ENCODE peak calls at places on chromosome 2, in six cellular contexts. R is fibroblast of lung, S is mammary epithelial cell, F is HepG2, U is hepatocyte, T is MM.1S. Q is an unnamed sample. For H3K79me2, the result is how much of the 10 kb centered on the place peaks cover.

GRCh38 chr2:127398239-127398590 is 10.4 kb upstream of the MAP3K2 start:
- DNase-seq in R (peak), T (no peak), F (peak), U (peak), S (peak), Q (peak)

GRCh38 chr2:238320648-238321281 is 447 bp downstream of the TRAF3IP1 start:
- DNase-seq in F (no peak), R (peak), U (peak), T (no peak), S (no peak), Q (no peak)

GRCh38 chr2:42480402-42480801 is 13.4 kb downstream of the KCNG3 start:
- DNase-seq in S (no peak), F (no peak), U (no peak), T (no peak), R (no peak), Q (no peak)

GRCh38 chr2:199693861-199694260 is 157.1 kb downstream of the FTCDNL1 start:
- DNase-seq in F (no peak), T (no peak), S (no peak), U (no peak), R (no peak), Q (no peak)

GRCh38 chr2:128661955-128662564 is 343.4 kb upstream of the HS6ST1 start:
- DNase-seq in R (no peak), F (no peak), U (no peak), S (no peak), T (no peak), Q (no peak)

GRCh38 chr2:99388892-99389291 is 51.7 kb downstream of the EIF5B start:
- DNase-seq in R (no peak), T (no peak), S (no peak), F (no peak), U (no peak), Q (no peak)

GRCh38 chr2:185456517-185456916 is 282.1 kb upstream of the FSIP2 start:
- DNase-seq in R (peak), S (peak), T (no peak), U (no peak), F (no peak), Q (no peak)

GRCh38 chr2:181949047-181949446 is 36.6 kb upstream of the PPP1R1C start:
- DNase-seq in U (no peak), R (no peak), F (no peak), T (no peak), S (peak), Q (no peak)

GRCh38 chr2:191322838-191323506 is 77.8 kb downstream of the MYO1B start:
- DNase-seq in U (no peak), S (no peak), T (no peak), F (no peak), R (no peak), Q (no peak)

GRCh38 chr2:43370705-43371104 is 144.3 kb upstream of the ZFP36L2 start:
- DNase-seq in F (no peak), U (no peak), T (no peak), R (no peak), S (no peak), Q (no peak)

DNA sequence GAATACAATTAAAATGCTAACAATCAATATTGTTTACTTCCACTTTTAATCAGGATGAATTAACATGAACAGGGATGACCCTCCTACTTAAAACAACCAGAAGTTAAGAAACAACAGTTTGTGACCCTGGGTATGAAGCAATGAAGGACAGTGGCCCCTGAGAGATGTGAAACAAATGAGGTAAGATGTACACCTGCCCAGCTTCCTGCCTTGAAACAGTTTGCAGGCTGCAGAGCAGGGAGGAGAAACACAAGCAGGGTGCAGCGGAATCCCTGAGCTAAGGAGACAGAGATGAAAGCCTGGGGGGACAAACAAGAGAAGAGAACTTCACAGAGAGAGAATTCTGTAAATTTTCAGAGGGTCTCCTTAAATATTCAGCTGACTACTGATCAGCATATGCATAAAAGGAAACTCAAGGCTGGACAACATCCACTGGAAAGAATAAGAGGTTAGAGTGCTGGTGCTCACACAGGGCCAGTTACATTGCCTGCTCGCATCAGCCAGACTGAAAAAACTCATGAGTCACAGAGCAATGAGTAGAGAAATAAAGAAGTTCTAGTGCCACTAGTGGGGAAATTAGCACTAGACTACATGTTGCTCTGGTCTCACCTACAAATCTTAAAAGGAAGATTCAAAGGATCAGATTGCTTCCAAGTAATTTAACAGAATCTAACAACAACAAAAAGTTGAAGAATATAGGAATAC is 106.4 kb downstream of the PID1 start:
- DNase-seq in S (no peak), T (no peak), F (no peak), R (peak), U (peak), Q (no peak)
- TF ChIP-seq CTCF in S (no peak), T (no peak), F (no peak), R (no peak), U (no peak), Q (no peak)

DNA sequence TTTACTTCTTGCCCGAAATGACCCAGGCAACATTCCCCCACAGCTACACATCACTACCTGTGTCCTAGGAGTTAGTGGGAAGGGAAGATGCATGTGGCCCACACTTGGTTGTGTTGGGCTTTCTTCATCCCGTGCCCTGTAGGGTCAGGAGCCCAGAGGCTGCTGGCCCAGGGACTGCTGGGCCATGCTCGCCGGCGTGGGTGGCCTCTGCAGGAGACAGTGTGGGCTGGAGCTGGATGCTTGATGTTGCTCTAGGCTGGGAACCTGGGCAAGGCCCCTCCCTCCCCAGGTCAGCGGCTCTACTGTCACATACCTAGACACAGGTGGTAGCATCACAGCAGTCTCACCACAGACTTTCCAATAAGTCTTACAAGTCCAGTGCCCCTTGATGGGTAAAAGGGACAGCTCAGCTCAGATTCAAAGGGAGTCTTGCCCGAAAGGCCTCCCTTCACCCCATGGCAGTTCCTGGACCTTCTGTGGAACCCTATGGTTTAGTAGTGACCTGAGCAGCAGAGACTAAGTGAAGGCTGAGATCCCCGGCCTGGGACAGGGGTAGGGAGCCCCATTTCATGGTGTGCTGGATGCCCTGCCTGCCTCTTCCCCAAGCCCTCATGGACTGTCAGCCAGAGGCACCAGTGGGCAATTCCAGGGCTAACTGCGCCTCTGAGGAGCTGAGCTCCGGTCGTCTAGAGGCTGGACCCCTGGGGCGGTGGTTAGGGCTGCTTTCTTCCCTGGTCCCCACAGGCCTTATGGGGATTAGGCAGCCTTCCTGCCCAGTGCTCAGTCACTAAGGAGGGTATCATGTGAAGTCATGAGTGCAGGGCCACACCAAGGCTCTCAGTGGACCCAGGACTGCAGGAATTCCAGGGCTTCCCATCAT is 45.4 kb upstream of the FAHD2A start:
- DNase-seq in S (no peak), U (no peak), R (no peak), F (no peak), T (no peak), Q (no peak)
- H3K27ac ChIP-seq in S (no peak), U (no peak), R (no peak), F (no peak), T (no peak), Q (no peak)

DNA sequence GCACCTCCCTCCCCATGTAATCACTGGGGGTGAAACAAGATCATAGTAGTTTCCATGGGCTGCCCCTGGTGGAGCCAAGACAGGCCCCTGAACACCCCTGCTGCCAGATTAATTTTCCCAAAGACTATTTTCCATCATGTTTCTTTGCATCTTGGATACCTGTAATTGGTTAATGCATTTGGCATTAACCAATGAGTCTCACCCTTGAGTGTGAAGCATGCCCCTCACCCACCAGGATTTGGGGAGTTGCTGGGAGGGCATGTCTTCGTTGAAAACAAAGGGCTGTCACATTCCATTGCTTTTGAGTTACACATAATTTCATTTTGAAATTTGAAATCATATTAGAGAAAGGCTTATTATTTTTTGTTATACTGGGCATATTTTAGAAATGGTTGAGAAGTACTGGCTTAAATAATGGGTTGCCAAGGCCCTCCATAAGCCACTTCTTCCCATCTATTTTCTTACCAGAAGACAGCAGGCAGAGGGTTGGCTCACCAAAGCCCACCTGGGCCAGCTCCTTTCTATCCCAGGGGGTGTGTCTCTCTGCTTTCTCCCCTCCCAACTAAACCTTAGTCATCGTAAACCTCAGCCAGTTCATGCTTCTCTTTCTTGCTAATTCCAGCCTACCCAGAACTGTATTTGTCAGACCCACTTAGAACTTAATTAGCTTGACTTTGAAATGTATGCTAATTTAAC is 51.8 kb downstream of the ATIC start:
- DNase-seq in S (peak), U (no peak), R (peak), T (no peak), F (no peak), Q (no peak)
- H3K79me2 ChIP-seq in S (under half), U (under half), R (under half), T (under half), F (under half), Q (under half)

GRCh38 chr2:101185085-101185484 is 33.9 kb upstream of the TBC1D8 start:
- DNase-seq in R (no peak), S (peak), U (no peak), F (no peak), T (no peak), Q (no peak)

GRCh38 chr2:101190753-101191516 is 39.8 kb upstream of the TBC1D8 start:
- DNase-seq in T (no peak), R (peak), F (no peak), S (peak), U (no peak), Q (no peak)

GRCh38 chr2:101185656-101186055 is 34.5 kb upstream of the TBC1D8 start:
- DNase-seq in F (no peak), U (no peak), S (peak), R (no peak), T (peak), Q (no peak)

GRCh38 chr2:101187131-101187530 is 35.9 kb upstream of the TBC1D8 start:
- DNase-seq in T (no peak), U (no peak), F (no peak), R (no peak), S (peak), Q (no peak)

GRCh38 chr2:101188683-101189405 is 37.7 kb upstream of the TBC1D8 start:
- DNase-seq in U (peak), S (no peak), T (no peak), R (peak), F (peak), Q (peak)
- TF ChIP-seq CTCF in U (peak), S (peak), T (peak), R (peak), F (peak), Q (peak)

GRCh38 chr2:173161040-173161439 is 85.4 kb downstream of the MAP3K20 start:
- DNase-seq in T (no peak), U (no peak), R (peak), S (no peak), F (no peak), Q (no peak)

GRCh38 chr2:173159794-173160463 is 84.3 kb downstream of the MAP3K20 start:
- DNase-seq in R (peak), F (peak), U (peak), S (peak), T (no peak), Q (peak)

GRCh38 chr2:173161516-173161915 is 85.9 kb downstream of the MAP3K20 start:
- DNase-seq in U (peak), R (no peak), F (peak), S (no peak), T (no peak), Q (no peak)

GRCh38 chr2:173157894-173158293 is 82.2 kb downstream of the MAP3K20 start:
- DNase-seq in R (no peak), F (no peak), U (no peak), S (no peak), T (no peak), Q (no peak)

DNA sequence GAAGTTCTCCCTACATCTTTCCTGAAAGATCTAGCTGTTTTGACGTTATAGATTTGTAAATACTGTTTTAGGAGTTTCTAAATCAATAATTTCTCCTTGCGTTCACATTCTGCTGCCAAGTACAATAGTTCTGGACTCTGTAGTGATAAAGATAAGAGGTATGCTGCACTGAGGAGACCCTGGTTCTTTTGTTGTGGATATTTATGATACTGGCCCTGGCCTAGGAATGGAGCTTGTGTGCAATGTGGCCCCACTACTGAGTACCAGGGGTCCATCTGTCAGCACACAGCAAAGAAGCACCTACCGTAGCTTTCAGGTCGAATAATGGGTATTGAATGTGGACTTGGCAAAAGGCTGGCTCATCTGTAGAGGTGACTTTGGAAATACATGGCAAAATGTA is 85.0 kb downstream of the MAP3K20 start:
- DNase-seq in S (no peak), F (no peak), R (no peak), U (no peak), T (no peak), Q (no peak)
- H3K27ac ChIP-seq in S (peak), F (no peak), R (peak), U (peak), T (no peak), Q (no peak)